ENCODE peak calls at places on chromosomes 5 and 9, in five cellular contexts. U, Q, M, F and T are unnamed samples.
A peak's percentile ranks its signal among the peaks of the same experiment; 100 is the strongest.

GRCh38 chr5:88474574-88474973 is 205.9 kb upstream of the TMEM161B start:
- DNase-seq in U (no peak), M (no peak), Q (no peak), F (no peak), T (no peak)

GRCh38 chr5:107582625-107583024 is 88.1 kb downstream of the EFNA5 start:
- DNase-seq in U (no peak), Q (no peak), M (no peak), F (no peak), T (no peak)

GRCh38 chr9:125227761-125228160 is 13.4 kb downstream of the HSPA5 start:
- DNase-seq in M (no peak), Q (no peak), F (no peak), U (no peak), T (no peak)

GRCh38 chr9:135363556-135363955 is 116.0 kb upstream of the PPP1R26 start:
- DNase-seq in Q (no peak), U (no peak), F (no peak), M (no peak), T (no peak)

GRCh38 chr5:127706691-127707090 is 3.5 kb downstream of the CCDC192 start:
- DNase-seq in U (no peak), M (no peak), F (no peak), Q (no peak), T (no peak)

GRCh38 chr9:95316274-95316673 is 1.2 kb downstream of the FANCC start:
- DNase-seq in F (no peak), M (no peak), U (no peak), Q (no peak), T (no peak)

GRCh38 chr9:122119166-122119521 is 26.0 kb upstream of the TTLL11 start:
- DNase-seq in M (no peak), F (no peak), Q (no peak), U (no peak), T (no peak)

GRCh38 chr9:105901514-105902109 is 207.3 kb downstream of the TMEM38B start:
- DNase-seq in Q (no peak), U (no peak), F (peak; percentile 68), M (no peak), T (no peak)

GRCh38 chr5:90279091-90279490 is 130.5 kb downstream of the CETN3 start:
- DNase-seq in U (no peak), F (no peak), M (no peak), Q (no peak), T (no peak)

GRCh38 chr9:3256571-3256970 is 269.2 kb downstream of the RFX3 start:
- DNase-seq in F (no peak), M (no peak), Q (no peak), U (no peak), T (no peak)

GRCh38 chr9:124863371-124863831 is 1.5 kb downstream of the ARPC5L start:
- DNase-seq in M (no peak), F (no peak), U (no peak), Q (no peak), T (no peak)

GRCh38 chr5:177105546-177106476 is 19.1 kb downstream of the FGFR4 start:
- DNase-seq in M (no peak), Q (no peak), F (no peak), U (no peak), T (no peak)
- H3K36me3 ChIP-seq in M (no peaks in the 10 kb centered on the region), Q (no peaks in the 10 kb centered on the region), F (no peaks in the 10 kb centered on the region), U (no peaks in the 10 kb centered on the region), T (no peaks in the 10 kb centered on the region)

GRCh38 chr5:4023701-4024100 is 428.1 kb downstream of the IRX1 start:
- DNase-seq in F (no peak), U (no peak), Q (no peak), M (no peak), T (no peak)
- TF ChIP-seq POLR2AphosphoS5 in F (no peak), U (no peak), Q (no peak), M (no peak), T (no peak)

DNA sequence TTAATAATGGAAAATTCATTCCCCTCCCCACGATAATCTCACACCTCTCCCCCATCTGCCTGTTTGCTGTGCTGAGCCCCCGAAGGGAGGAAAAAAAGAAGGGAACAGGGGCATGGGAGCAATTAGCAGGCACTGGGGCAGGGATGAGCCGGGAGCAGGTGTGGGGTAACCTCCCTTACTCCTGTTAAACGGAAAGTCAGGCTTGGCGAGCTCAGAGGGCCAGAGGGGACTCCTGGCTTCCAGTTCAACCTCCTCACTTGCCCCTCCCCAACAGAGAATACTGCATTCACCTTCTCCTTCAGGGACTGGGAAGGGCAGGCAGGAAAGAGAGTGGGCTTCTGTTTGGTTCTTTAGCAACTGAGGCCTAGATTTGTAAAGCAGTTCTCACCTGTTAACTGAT is 1.6 kb downstream of the AFAP1L1 start:
- DNase-seq in U (no peak), M (no peak), F (no peak), Q (no peak), T (no peak)
- H3K36me3 ChIP-seq in U (no peaks in the 10 kb centered on the region), M (no peaks in the 10 kb centered on the region), F (no peaks in the 10 kb centered on the region), Q (no peaks in the 10 kb centered on the region), T (no peaks in the 10 kb centered on the region)

GRCh38 chr5:67998709-67999251 is 216.8 kb upstream of the PIK3R1 start:
- DNase-seq in F (no peak), M (peak; percentile 80), U (peak; percentile 81), Q (no peak), T (no peak)
- TF ChIP-seq POLR2AphosphoS5 in F (no peak), M (peak; percentile 74), U (peak; percentile 72), Q (peak; percentile 24), T (no peak)

DNA sequence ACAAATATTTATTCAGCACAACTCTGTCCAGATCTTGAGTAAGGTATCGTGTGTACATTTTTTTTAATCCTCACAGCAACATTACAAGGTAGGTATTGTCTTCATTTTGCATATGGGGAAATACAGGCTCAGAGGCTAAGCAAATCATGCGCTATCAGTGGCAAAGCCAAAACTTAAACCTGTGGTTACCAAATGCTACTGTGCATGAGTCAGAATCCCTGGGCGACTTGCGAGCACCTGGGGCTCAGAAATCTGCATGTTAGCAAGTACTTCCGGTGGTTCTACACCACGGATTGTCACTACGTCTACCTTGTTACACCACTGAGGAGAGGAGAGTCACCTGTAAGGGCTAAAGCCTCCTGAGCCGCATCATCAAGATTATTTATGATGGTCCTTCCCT is 21.3 kb downstream of the C5orf58 start:
- DNase-seq in Q (no peak), M (no peak), F (no peak), U (no peak), T (no peak)
- H3K36me3 ChIP-seq in Q (peaks cover 81% of the 10 kb centered on the region), M (peaks cover 100% of the 10 kb centered on the region), F (no peaks in the 10 kb centered on the region), U (no peaks in the 10 kb centered on the region), T (no peaks in the 10 kb centered on the region)

GRCh38 chr9:15306757-15307522 is at the start of gene TTC39B:
- DNase-seq in M (peak; percentile 98), U (peak; percentile 96), F (peak; percentile 82), Q (peak; percentile 96), T (no peak)
- TF ChIP-seq POLR2AphosphoS5 in M (peak; percentile 88), U (peak; percentile 91), F (no peak), Q (peak; percentile 27), T (peak; percentile 44)

GRCh38 chr5:72153551-72153950 is 46.3 kb downstream of the MAP1B start:
- DNase-seq in F (no peak), U (no peak), Q (no peak), M (no peak), T (no peak)

GRCh38 chr5:72156921-72157320 is 49.6 kb downstream of the MAP1B start:
- DNase-seq in M (no peak), U (no peak), Q (no peak), F (no peak), T (no peak)

GRCh38 chr5:72152506-72152905 is 45.2 kb downstream of the MAP1B start:
- DNase-seq in F (no peak), M (no peak), Q (no peak), U (no peak), T (no peak)

GRCh38 chr5:72151646-72152045 is 44.4 kb downstream of the MAP1B start:
- DNase-seq in M (no peak), U (no peak), F (no peak), Q (no peak), T (no peak)

GRCh38 chr5:72154076-72154756 is 46.9 kb downstream of the MAP1B start:
- DNase-seq in Q (peak; percentile 29), U (no peak), M (no peak), F (no peak), T (no peak)
- H3K36me3 ChIP-seq in Q (no peaks in the 10 kb centered on the region), U (no peaks in the 10 kb centered on the region), M (no peaks in the 10 kb centered on the region), F (no peaks in the 10 kb centered on the region), T (no peaks in the 10 kb centered on the region)